ENCODE peak calls at places on chromosomes 12 and 14, in nine cellular contexts. One of them, this sample, is unnamed.
A peak's percentile ranks its signal among the peaks of the same experiment; 100 is the strongest.

GRCh38 chr12:74537126-74537706 is 419 bp upstream of the ATXN7L3B start:
- DNase-seq in GM12865: peak; percentile 73
- DNase-seq in progenitor cell of endocrine pancreas: no peak
- DNase-seq in body of pancreas: no peak
- DNase-seq in endothelial cell: no peak
- DNase-seq in glutamatergic neuron: no peak
- DNase-seq in fibroblast of mammary gland: peak; percentile 70
- DNase-seq in transverse colon: no peak
- DNase-seq in stomach: no peak
- DNase-seq in this sample: no peak

GRCh38 chr14:89491701-89492381 is 74.8 kb upstream of the FOXN3 start:
- DNase-seq in GM12865: no peak
- DNase-seq in progenitor cell of endocrine pancreas: no peak
- DNase-seq in body of pancreas: no peak
- DNase-seq in endothelial cell: no peak
- DNase-seq in glutamatergic neuron: no peak
- DNase-seq in fibroblast of mammary gland: peak; percentile 29
- DNase-seq in transverse colon: no peak
- DNase-seq in stomach: no peak
- DNase-seq in this sample: no peak

GRCh38 chr14:50069325-50069724 is 47.0 kb downstream of the VCPKMT start:
- DNase-seq in GM12865: no peak
- DNase-seq in progenitor cell of endocrine pancreas: no peak
- DNase-seq in body of pancreas: no peak
- DNase-seq in endothelial cell: no peak
- DNase-seq in glutamatergic neuron: no peak
- DNase-seq in fibroblast of mammary gland: no peak
- DNase-seq in transverse colon: no peak
- DNase-seq in stomach: no peak
- DNase-seq in this sample: no peak

GRCh38 chr12:45599196-45599595 is 130.3 kb upstream of the ARID2 start:
- DNase-seq in GM12865: no peak
- DNase-seq in progenitor cell of endocrine pancreas: no peak
- DNase-seq in body of pancreas: no peak
- DNase-seq in endothelial cell: no peak
- DNase-seq in glutamatergic neuron: no peak
- DNase-seq in fibroblast of mammary gland: no peak
- DNase-seq in transverse colon: no peak
- DNase-seq in stomach: no peak
- DNase-seq in this sample: no peak

GRCh38 chr12:80151131-80151530 is 51.8 kb downstream of the OTOGL start:
- DNase-seq in GM12865: no peak
- DNase-seq in progenitor cell of endocrine pancreas: no peak
- DNase-seq in body of pancreas: no peak
- DNase-seq in endothelial cell: no peak
- DNase-seq in glutamatergic neuron: no peak
- DNase-seq in fibroblast of mammary gland: no peak
- DNase-seq in transverse colon: no peak
- DNase-seq in stomach: no peak
- DNase-seq in this sample: no peak

GRCh38 chr14:91126761-91127160 is 12.9 kb downstream of the DGLUCY start:
- DNase-seq in GM12865: no peak
- DNase-seq in progenitor cell of endocrine pancreas: no peak
- DNase-seq in body of pancreas: no peak
- DNase-seq in endothelial cell: no peak
- DNase-seq in glutamatergic neuron: no peak
- DNase-seq in fibroblast of mammary gland: no peak
- DNase-seq in transverse colon: no peak
- DNase-seq in stomach: no peak
- DNase-seq in this sample: no peak

GRCh38 chr14:85233756-85234545 is 296.0 kb upstream of the FLRT2 start:
- DNase-seq in GM12865: no peak
- DNase-seq in progenitor cell of endocrine pancreas: no peak
- DNase-seq in body of pancreas: no peak
- DNase-seq in endothelial cell: no peak
- DNase-seq in glutamatergic neuron: no peak
- DNase-seq in fibroblast of mammary gland: peak; percentile 85
- DNase-seq in transverse colon: no peak
- DNase-seq in stomach: no peak
- DNase-seq in this sample: no peak

GRCh38 chr12:90548595-90548994 is 406.4 kb downstream of the CCER1 start:
- DNase-seq in GM12865: no peak
- DNase-seq in progenitor cell of endocrine pancreas: no peak
- DNase-seq in body of pancreas: no peak
- DNase-seq in endothelial cell: no peak
- DNase-seq in glutamatergic neuron: no peak
- DNase-seq in fibroblast of mammary gland: no peak
- DNase-seq in transverse colon: no peak
- DNase-seq in stomach: no peak
- DNase-seq in this sample: no peak

GRCh38 chr12:8827551-8828347 is 5.3 kb downstream of the A2ML1 start:
- DNase-seq in GM12865: no peak
- DNase-seq in progenitor cell of endocrine pancreas: no peak
- DNase-seq in body of pancreas: no peak
- DNase-seq in endothelial cell: no peak
- DNase-seq in glutamatergic neuron: no peak
- DNase-seq in fibroblast of mammary gland: no peak
- DNase-seq in transverse colon: no peak
- DNase-seq in stomach: no peak
- DNase-seq in this sample: no peak

GRCh38 chr12:125114365-125115141 is 49.3 kb downstream of the AACS start:
- DNase-seq in GM12865: peak; percentile 61
- DNase-seq in progenitor cell of endocrine pancreas: no peak
- DNase-seq in body of pancreas: no peak
- DNase-seq in endothelial cell: no peak
- DNase-seq in glutamatergic neuron: no peak
- DNase-seq in fibroblast of mammary gland: no peak
- DNase-seq in transverse colon: no peak
- DNase-seq in stomach: no peak
- DNase-seq in this sample: no peak

GRCh38 chr12:19683178-19683927 is 244.1 kb downstream of the AEBP2 start:
- DNase-seq in GM12865: no peak
- DNase-seq in progenitor cell of endocrine pancreas: no peak
- DNase-seq in body of pancreas: no peak
- DNase-seq in endothelial cell: no peak
- DNase-seq in glutamatergic neuron: no peak
- DNase-seq in fibroblast of mammary gland: peak; percentile 56
- DNase-seq in transverse colon: no peak
- DNase-seq in stomach: no peak
- DNase-seq in this sample: no peak

GRCh38 chr12:93317227-93317626 is 60.5 kb upstream of the NUDT4 start:
- DNase-seq in GM12865: no peak
- DNase-seq in progenitor cell of endocrine pancreas: no peak
- DNase-seq in body of pancreas: no peak
- DNase-seq in endothelial cell: no peak
- DNase-seq in glutamatergic neuron: no peak
- DNase-seq in fibroblast of mammary gland: no peak
- DNase-seq in transverse colon: peak; percentile 57
- DNase-seq in stomach: no peak
- DNase-seq in this sample: no peak

GRCh38 chr14:56891226-56891625 is 80.9 kb upstream of the OTX2 start:
- DNase-seq in GM12865: no peak
- DNase-seq in progenitor cell of endocrine pancreas: no peak
- DNase-seq in body of pancreas: no peak
- DNase-seq in endothelial cell: no peak
- DNase-seq in glutamatergic neuron: no peak
- DNase-seq in fibroblast of mammary gland: no peak
- DNase-seq in transverse colon: no peak
- DNase-seq in stomach: no peak
- DNase-seq in this sample: no peak

GRCh38 chr12:62581288-62582064 is 114.8 kb downstream of the MON2 start:
- DNase-seq in GM12865: peak; percentile 60
- DNase-seq in progenitor cell of endocrine pancreas: no peak
- DNase-seq in body of pancreas: no peak
- DNase-seq in endothelial cell: no peak
- DNase-seq in glutamatergic neuron: no peak
- DNase-seq in fibroblast of mammary gland: peak; percentile 75
- DNase-seq in transverse colon: no peak
- DNase-seq in stomach: no peak
- DNase-seq in this sample: no peak

GRCh38 chr14:64541971-64542838 is 1.7 kb downstream of the HSPA2 start:
- DNase-seq in GM12865: no peak
- DNase-seq in progenitor cell of endocrine pancreas: no peak
- DNase-seq in body of pancreas: peak; percentile 28
- DNase-seq in endothelial cell: no peak
- DNase-seq in glutamatergic neuron: peak; percentile 24
- DNase-seq in fibroblast of mammary gland: no peak
- DNase-seq in transverse colon: no peak
- DNase-seq in stomach: no peak
- DNase-seq in this sample: no peak

GRCh38 chr14:64542839-64543207 is 2.3 kb downstream of the HSPA2 start:
- DNase-seq in GM12865: no peak
- DNase-seq in progenitor cell of endocrine pancreas: no peak
- DNase-seq in body of pancreas: no peak
- DNase-seq in endothelial cell: no peak
- DNase-seq in glutamatergic neuron: no peak
- DNase-seq in fibroblast of mammary gland: no peak
- DNase-seq in transverse colon: no peak
- DNase-seq in stomach: no peak
- DNase-seq in this sample: no peak

GRCh38 chr14:64539186-64539552 is 1.4 kb upstream of the HSPA2 start:
- DNase-seq in GM12865: no peak
- DNase-seq in progenitor cell of endocrine pancreas: no peak
- DNase-seq in body of pancreas: no peak
- DNase-seq in endothelial cell: no peak
- DNase-seq in glutamatergic neuron: no peak
- DNase-seq in fibroblast of mammary gland: peak; percentile 16
- DNase-seq in transverse colon: no peak
- DNase-seq in stomach: no peak
- DNase-seq in this sample: no peak

GRCh38 chr14:64541261-64541970 is 875 bp downstream of the HSPA2 start:
- DNase-seq in GM12865: peak; percentile 24
- DNase-seq in progenitor cell of endocrine pancreas: no peak
- DNase-seq in body of pancreas: peak; percentile 46
- DNase-seq in endothelial cell: no peak
- DNase-seq in glutamatergic neuron: peak; percentile 40
- DNase-seq in fibroblast of mammary gland: no peak
- DNase-seq in transverse colon: peak; percentile 30
- DNase-seq in stomach: no peak
- DNase-seq in this sample: no peak

GRCh38 chr14:64540208-64541202 is at the start of gene HSPA2:
- DNase-seq in GM12865: peak; percentile 99
- DNase-seq in progenitor cell of endocrine pancreas: peak; percentile 95
- DNase-seq in body of pancreas: peak; percentile 99
- DNase-seq in endothelial cell: peak; percentile 94
- DNase-seq in glutamatergic neuron: peak; percentile 99
- DNase-seq in fibroblast of mammary gland: peak; percentile 98
- DNase-seq in transverse colon: peak; percentile 99
- DNase-seq in stomach: peak; percentile 99
- DNase-seq in this sample: peak; percentile 93
- TF ChIP-seq CTCF in GM12865: peak; percentile 68
- TF ChIP-seq CTCF in progenitor cell of endocrine pancreas: peak; percentile 69
- TF ChIP-seq CTCF in body of pancreas: peak; percentile 62
- TF ChIP-seq CTCF in endothelial cell: peak; percentile 31
- TF ChIP-seq CTCF in glutamatergic neuron: peak; percentile 54
- TF ChIP-seq CTCF in fibroblast of mammary gland: peak; percentile 61
- TF ChIP-seq CTCF in transverse colon: peak; percentile 70
- TF ChIP-seq CTCF in stomach: no peak
- TF ChIP-seq CTCF in this sample: peak; percentile 71

DNA sequence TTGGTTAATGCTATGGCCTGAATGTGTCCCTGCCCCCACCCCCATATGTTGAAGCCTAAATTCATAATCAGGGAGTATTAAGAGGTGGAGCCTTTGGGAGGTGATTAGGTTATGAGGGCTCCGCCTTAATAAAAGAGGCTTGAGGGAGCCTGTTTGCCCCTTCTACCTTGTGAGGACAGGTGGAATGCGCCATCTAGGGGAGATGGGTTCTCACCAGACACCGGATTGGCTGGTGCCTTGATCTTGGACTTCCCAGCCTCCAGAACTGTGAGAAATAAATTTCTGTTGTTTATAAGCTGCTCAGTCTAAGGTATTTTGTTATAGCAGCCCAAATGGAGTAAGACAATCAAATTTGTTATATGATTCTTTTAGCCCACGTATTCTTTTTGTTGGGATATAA is 148.3 kb downstream of the PTCSC3 start:
- DNase-seq in GM12865: peak; percentile 44
- DNase-seq in progenitor cell of endocrine pancreas: no peak
- DNase-seq in body of pancreas: no peak
- DNase-seq in endothelial cell: no peak
- DNase-seq in glutamatergic neuron: no peak
- DNase-seq in fibroblast of mammary gland: no peak
- DNase-seq in transverse colon: no peak
- DNase-seq in stomach: no peak
- DNase-seq in this sample: no peak
- TF ChIP-seq CTCF in GM12865: no peak
- TF ChIP-seq CTCF in progenitor cell of endocrine pancreas: no peak
- TF ChIP-seq CTCF in body of pancreas: no peak
- TF ChIP-seq CTCF in endothelial cell: no peak
- TF ChIP-seq CTCF in glutamatergic neuron: no peak
- TF ChIP-seq CTCF in fibroblast of mammary gland: no peak
- TF ChIP-seq CTCF in transverse colon: no peak
- TF ChIP-seq CTCF in stomach: no peak
- TF ChIP-seq CTCF in this sample: no peak

DNA sequence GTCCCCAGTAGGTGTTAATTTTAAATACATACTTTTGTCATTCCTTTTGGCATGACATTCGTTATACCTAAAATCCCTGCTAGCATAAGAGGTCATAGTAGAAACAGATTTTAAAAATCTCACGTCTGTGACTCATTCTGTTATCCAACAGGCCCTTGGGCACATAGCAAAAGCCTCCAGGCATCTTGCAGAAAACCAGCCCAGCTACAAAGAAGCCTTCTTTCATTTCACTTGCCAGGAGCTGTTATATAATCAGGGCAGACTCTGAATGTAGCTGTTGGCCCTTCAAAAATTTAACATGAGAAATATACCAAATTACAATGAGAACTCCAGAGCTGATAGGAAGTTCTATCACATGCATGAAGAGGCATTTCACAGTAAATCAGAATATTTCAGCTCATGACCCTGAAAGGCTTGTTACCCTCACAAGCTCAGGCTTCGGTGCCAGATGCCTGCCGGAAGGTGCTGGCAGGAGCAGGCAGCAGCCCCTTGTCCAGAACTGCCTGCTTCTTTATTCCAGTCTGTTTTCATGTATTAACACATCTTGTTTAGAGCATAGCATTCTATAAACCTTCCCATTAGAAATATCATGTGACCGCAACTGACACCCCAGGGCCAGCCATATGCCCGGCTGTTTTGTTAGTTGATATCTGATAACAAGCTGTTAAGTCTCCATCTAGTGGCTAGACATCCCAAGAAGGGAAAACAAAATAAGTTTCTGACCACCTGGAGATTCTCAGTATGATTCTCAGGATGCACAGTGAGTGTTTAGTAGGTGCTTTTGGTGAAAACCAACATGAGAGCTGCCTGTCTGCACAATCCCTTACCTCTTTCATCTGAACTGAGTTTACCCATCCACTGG is 17.8 kb downstream of the E2F7 start:
- DNase-seq in GM12865: no peak
- DNase-seq in progenitor cell of endocrine pancreas: no peak
- DNase-seq in body of pancreas: no peak
- DNase-seq in endothelial cell: no peak
- DNase-seq in glutamatergic neuron: peak; percentile 16
- DNase-seq in fibroblast of mammary gland: no peak
- DNase-seq in transverse colon: no peak
- DNase-seq in stomach: no peak
- DNase-seq in this sample: no peak
- TF ChIP-seq CTCF in GM12865: no peak
- TF ChIP-seq CTCF in progenitor cell of endocrine pancreas: no peak
- TF ChIP-seq CTCF in body of pancreas: no peak
- TF ChIP-seq CTCF in endothelial cell: no peak
- TF ChIP-seq CTCF in glutamatergic neuron: no peak
- TF ChIP-seq CTCF in fibroblast of mammary gland: no peak
- TF ChIP-seq CTCF in transverse colon: no peak
- TF ChIP-seq CTCF in stomach: no peak
- TF ChIP-seq CTCF in this sample: no peak

GRCh38 chr12:49088932-49089330 is 5.7 kb downstream of the DHH start:
- DNase-seq in GM12865: no peak
- DNase-seq in progenitor cell of endocrine pancreas: no peak
- DNase-seq in body of pancreas: no peak
- DNase-seq in endothelial cell: no peak
- DNase-seq in glutamatergic neuron: no peak
- DNase-seq in fibroblast of mammary gland: no peak
- DNase-seq in transverse colon: no peak
- DNase-seq in stomach: no peak
- DNase-seq in this sample: no peak
- TF ChIP-seq CTCF in GM12865: no peak
- TF ChIP-seq CTCF in progenitor cell of endocrine pancreas: no peak
- TF ChIP-seq CTCF in body of pancreas: no peak
- TF ChIP-seq CTCF in endothelial cell: no peak
- TF ChIP-seq CTCF in glutamatergic neuron: no peak
- TF ChIP-seq CTCF in fibroblast of mammary gland: no peak
- TF ChIP-seq CTCF in transverse colon: no peak
- TF ChIP-seq CTCF in stomach: no peak
- TF ChIP-seq CTCF in this sample: no peak

This sample was measured in neural crest cell.